ENCODE peak calls at places on chromosomes 12 and 14, in seven cellular contexts. Z is RPMI8226; O is pons; M is T47D; U is activated effector memory CD4-positive, alpha-beta T cell treated with Interleukin-2 at 50 U/mL for 16 hours; I is choroid plexus epithelial cell; D is HT1080. N is an unnamed sample.

GRCh38 chr14:60025586-60025985 is 66.1 kb upstream of the PCNX4 start:
- DNase-seq in Z (no peak), O (no peak), M (no peak), U (no peak), I (no peak), D (no peak), N (no peak)

GRCh38 chr12:129871991-129872969 is 31.5 kb downstream of the TMEM132D start:
- DNase-seq in Z (no peak), O (no peak), M (no peak), U (no peak), I (no peak), D (no peak), N (no peak)

GRCh38 chr14:31965735-31966598 is 111.1 kb upstream of the ARHGAP5 start:
- DNase-seq in Z (no peak), O (no peak), M (peak), U (no peak), I (peak), D (peak), N (peak)

GRCh38 chr14:50775357-50775756 is 55.6 kb downstream of the NIN start:
- DNase-seq in Z (no peak), O (no peak), M (no peak), U (no peak), I (peak), D (peak), N (peak)

GRCh38 chr12:823043-823698 is 70.8 kb downstream of the WNK1 start:
- DNase-seq in Z (peak), O (peak), M (no peak), U (no peak), I (no peak), D (no peak), N (no peak)

GRCh38 chr12:123069436-123070266 is 81.2 kb downstream of the PITPNM2 start:
- DNase-seq in Z (no peak), O (no peak), M (no peak), U (no peak), I (no peak), D (no peak), N (no peak)

GRCh38 chr12:4767181-4767580 is 47.0 kb downstream of the GALNT8 start:
- DNase-seq in Z (no peak), O (no peak), M (no peak), U (no peak), I (no peak), D (no peak), N (no peak)

GRCh38 chr12:69661386-69661785 is 37.7 kb downstream of the BEST3 start:
- DNase-seq in Z (no peak), O (no peak), M (no peak), U (no peak), I (no peak), D (no peak), N (no peak)

GRCh38 chr12:118850244-118850825 is 131.0 kb upstream of the SRRM4 start:
- DNase-seq in Z (peak), O (no peak), M (no peak), U (no peak), I (no peak), D (peak), N (no peak)

GRCh38 chr12:13183621-13184020 is 12.9 kb upstream of the EMP1 start:
- DNase-seq in Z (no peak), O (no peak), M (no peak), U (no peak), I (no peak), D (peak), N (no peak)

GRCh38 chr14:46051801-46052200 is 599.8 kb downstream of the RPL10L start:
- DNase-seq in Z (no peak), O (no peak), M (no peak), U (no peak), I (no peak), D (no peak), N (no peak)

GRCh38 chr12:124323771-124324530 is 29.1 kb downstream of the RFLNA start:
- DNase-seq in Z (no peak), O (no peak), M (no peak), U (no peak), I (no peak), D (no peak), N (no peak)

GRCh38 chr14:66015046-66015780 is 471.0 kb upstream of the CCDC196 start:
- DNase-seq in Z (no peak), O (no peak), M (no peak), U (no peak), I (no peak), D (no peak), N (peak)

GRCh38 chr14:79404874-79405273 is 806.4 kb downstream of the DIO2 start:
- DNase-seq in Z (no peak), O (no peak), M (no peak), U (no peak), I (peak), D (no peak), N (no peak)

GRCh38 chr14:105909046-105909827 is 382.9 kb downstream of the TMEM121 start:
- DNase-seq in Z (no peak), O (no peak), M (no peak), U (no peak), I (no peak), D (no peak), N (no peak)

GRCh38 chr12:64066776-64067175 is 155.3 kb downstream of the KICS2 start:
- DNase-seq in Z (no peak), O (no peak), M (no peak), U (no peak), I (no peak), D (no peak), N (no peak)

GRCh38 chr12:68189766-68190700 is 30.5 kb upstream of the IFNG start:
- DNase-seq in Z (no peak), O (no peak), M (no peak), U (peak), I (peak), D (peak), N (peak)

GRCh38 chr12:112473056-112473455 is 54.3 kb downstream of the PTPN11 start:
- DNase-seq in Z (peak), O (no peak), M (peak), U (no peak), I (peak), D (peak), N (peak)

GRCh38 chr12:118821386-118821928 is 159.9 kb upstream of the SRRM4 start:
- DNase-seq in Z (no peak), O (no peak), M (no peak), U (no peak), I (no peak), D (no peak), N (no peak)

GRCh38 chr14:99270491-99271287 is 1.3 kb downstream of the BCL11B start:
- DNase-seq in Z (no peak), O (no peak), M (no peak), U (no peak), I (no peak), D (no peak), N (no peak)

GRCh38 chr14:76985021-76985420 is 43.5 kb downstream of the IRF2BPL start:
- DNase-seq in Z (no peak), O (no peak), M (peak), U (no peak), I (peak), D (no peak), N (peak)

GRCh38 chr12:48542300-48542928 is 17.0 kb downstream of the OR8S1 start:
- DNase-seq in Z (peak), O (peak), M (peak), U (peak), I (peak), D (peak), N (peak)

GRCh38 chr14:52802597-52802996 is 11.2 kb upstream of the GNPNAT1 start:
- DNase-seq in Z (no peak), O (no peak), M (no peak), U (no peak), I (no peak), D (peak), N (no peak)

GRCh38 chr12:131380220-131380957 is 330.5 kb upstream of the SFSWAP start:
- DNase-seq in Z (no peak), O (no peak), M (no peak), U (no peak), I (no peak), D (no peak), N (no peak)

GRCh38 chr12:88725592-88726143 is 145.4 kb upstream of the KITLG start:
- DNase-seq in Z (no peak), O (no peak), M (no peak), U (no peak), I (no peak), D (no peak), N (no peak)

GRCh38 chr12:65152586-65152985 is 16.8 kb upstream of the LEMD3 start:
- DNase-seq in Z (no peak), O (no peak), M (no peak), U (no peak), I (peak), D (no peak), N (no peak)

GRCh38 chr12:50720085-50720484 is 43.8 kb upstream of the ATF1 start:
- DNase-seq in Z (no peak), O (no peak), M (no peak), U (no peak), I (peak), D (peak), N (no peak)

GRCh38 chr14:95835331-95835730 is 41.3 kb upstream of the TUNAR start:
- DNase-seq in Z (no peak), O (no peak), M (no peak), U (no peak), I (no peak), D (peak), N (peak)

GRCh38 chr14:24874514-24875202 is 175.3 kb downstream of the STXBP6 start:
- DNase-seq in Z (no peak), O (no peak), M (no peak), U (no peak), I (no peak), D (no peak), N (no peak)

GRCh38 chr12:88529531-88530488 is 50.5 kb downstream of the KITLG start:
- DNase-seq in Z (no peak), O (no peak), M (no peak), U (no peak), I (no peak), D (no peak), N (no peak)

GRCh38 chr14:57692671-57693070 is 173.2 kb downstream of the SLC35F4 start:
- DNase-seq in Z (peak), O (peak), M (peak), U (no peak), I (peak), D (peak), N (peak)

GRCh38 chr14:21093769-21094681 is 4.4 kb downstream of the ZNF219 start:
- DNase-seq in Z (no peak), O (peak), M (no peak), U (no peak), I (no peak), D (no peak), N (peak)

GRCh38 chr14:76870146-76870545 is 43.9 kb downstream of the LRRC74A start:
- DNase-seq in Z (peak), O (no peak), M (peak), U (no peak), I (no peak), D (peak), N (no peak)

GRCh38 chr14:105124837-105125222 is 43.7 kb downstream of the JAG2 start:
- DNase-seq in Z (no peak), O (no peak), M (no peak), U (no peak), I (no peak), D (no peak), N (no peak)

GRCh38 chr12:109462868-109463692 is 14.0 kb downstream of the KCTD10 start:
- DNase-seq in Z (no peak), O (peak), M (peak), U (no peak), I (peak), D (peak), N (peak)

GRCh38 chr14:97920201-97920600 is 1123.0 kb downstream of the VRK1 start:
- DNase-seq in Z (no peak), O (no peak), M (no peak), U (no peak), I (no peak), D (peak), N (no peak)

GRCh38 chr12:126247936-126248335 is 1182.7 kb downstream of the AACS start:
- DNase-seq in Z (no peak), O (no peak), M (no peak), U (no peak), I (no peak), D (no peak), N (peak)

GRCh38 chr12:47905313-47905730 is 528 bp upstream of the VDR start:
- DNase-seq in Z (no peak), O (no peak), M (peak), U (no peak), I (no peak), D (no peak), N (no peak)